ENCODE peak calls at places on chromosomes 5 and 9, in eight cellular contexts. X is choroid plexus epithelial cell, T is nephron progenitor cell, K is ovary, B is cardiac muscle cell, H is left ventricle myocardium inferior, L is endodermal cell, O is IMR-90. R is an unnamed sample.

GRCh38 chr5:53642006-53642405 is 81.6 kb downstream of the NDUFS4 start:
- DNase-seq in L (no peak), T (no peak), H (no peak), K (no peak), O (peak), B (peak), X (peak), R (no peak)

GRCh38 chr5:3811116-3811515 is 215.5 kb downstream of the IRX1 start:
- DNase-seq in X (no peak), L (no peak), H (no peak), T (no peak), B (no peak), O (no peak), K (no peak), R (no peak)

GRCh38 chr5:36820900-36821299 is 55.7 kb upstream of the NIPBL start:
- DNase-seq in H (no peak), B (no peak), K (no peak), O (no peak), T (no peak), X (no peak), L (no peak), R (no peak)

GRCh38 chr9:124251188-124251587 is 6.6 kb upstream of the NEK6 start:
- DNase-seq in L (peak), O (no peak), K (no peak), B (no peak), H (no peak), T (no peak), X (no peak), R (no peak)

GRCh38 chr5:118984602-118985001 is 3.7 kb downstream of the DTWD2 start:
- DNase-seq in L (no peak), H (no peak), K (no peak), T (no peak), O (peak), B (peak), X (peak), R (no peak)

GRCh38 chr9:37529111-37529510 is 43.4 kb downstream of the POLR1E start:
- DNase-seq in B (no peak), K (no peak), T (peak), O (no peak), L (no peak), X (peak), H (no peak), R (peak)

GRCh38 chr5:158725223-158725825 is 374.4 kb downstream of the EBF1 start:
- DNase-seq in B (no peak), T (no peak), H (no peak), K (no peak), X (peak), L (no peak), O (no peak), R (no peak)

GRCh38 chr5:121870489-121870888 is 18.8 kb downstream of the FTMT start:
- DNase-seq in T (no peak), B (peak), X (peak), O (peak), L (no peak), H (no peak), K (no peak), R (no peak)

GRCh38 chr9:135722365-135722764 is 20.4 kb downstream of the KCNT1 start:
- DNase-seq in O (no peak), B (no peak), L (no peak), H (no peak), T (no peak), K (no peak), X (no peak), R (no peak)

GRCh38 chr5:163373401-163374066 is 63.9 kb upstream of the CCNG1 start:
- DNase-seq in X (no peak), B (no peak), L (no peak), H (no peak), T (no peak), K (no peak), O (no peak), R (no peak)

GRCh38 chr9:5326893-5327548 is 12.7 kb downstream of the RLN1 start:
- DNase-seq in L (peak), X (peak), O (peak), T (peak), B (peak), H (no peak), K (no peak), R (no peak)

GRCh38 chr5:50440651-50441478 is at the start of gene EMB:
- DNase-seq in B (no peak), X (peak), L (peak), H (peak), O (no peak), T (peak), K (no peak), R (peak)

GRCh38 chr9:12956261-12956660 is 181.4 kb downstream of the LURAP1L start:
- DNase-seq in X (peak), O (no peak), L (no peak), T (no peak), K (no peak), H (no peak), B (peak), R (no peak)

GRCh38 chr5:1594336-1595106 is 70.8 kb upstream of the LPCAT1 start:
- DNase-seq in T (peak), X (no peak), L (peak), H (peak), K (peak), B (peak), O (no peak), R (peak)

GRCh38 chr5:108900668-108901067 is 153.0 kb downstream of the FER start:
- DNase-seq in O (peak), K (no peak), B (no peak), L (no peak), X (no peak), H (no peak), T (no peak), R (no peak)

GRCh38 chr9:81529556-81530193 is 159.7 kb downstream of the TLE1 start:
- DNase-seq in O (peak), B (peak), X (peak), K (no peak), T (no peak), L (no peak), H (no peak), R (no peak)

GRCh38 chr5:72452515-72453259 is 54.5 kb downstream of the ZNF366 start:
- DNase-seq in K (peak), H (peak), T (no peak), O (peak), B (peak), L (no peak), X (peak), R (no peak)

GRCh38 chr5:64939772-64940510 is 171.2 kb downstream of the CWC27 start:
- DNase-seq in X (peak), K (peak), L (peak), B (peak), O (peak), H (peak), T (peak), R (no peak)

GRCh38 chr9:22446589-22446949 is at the start of gene DMRTA1:
- DNase-seq in O (peak), B (peak), T (peak), L (peak), H (peak), X (peak), K (peak), R (peak)

GRCh38 chr5:88940712-88941111 is 57.7 kb upstream of the MEF2C start:
- DNase-seq in K (no peak), H (no peak), T (no peak), O (no peak), B (no peak), L (no peak), X (peak), R (peak)

GRCh38 chr5:93062548-93062947 is 518.5 kb downstream of the NR2F1-AS1 start:
- DNase-seq in O (no peak), B (peak), H (no peak), X (peak), T (no peak), L (no peak), K (no peak), R (no peak)

GRCh38 chr5:135328128-135328687 is 70.8 kb downstream of the MACROH2A1 start:
- DNase-seq in O (no peak), X (no peak), L (no peak), B (no peak), T (no peak), K (no peak), H (no peak), R (no peak)

GRCh38 chr9:90900130-90900529 is 98.5 kb downstream of the SYK start:
- DNase-seq in K (no peak), B (peak), L (peak), X (peak), O (peak), H (peak), T (no peak), R (no peak)

GRCh38 chr9:127360829-127361228 is 36.1 kb upstream of the SLC2A8 start:
- DNase-seq in O (peak), X (peak), L (peak), T (peak), B (peak), K (no peak), H (no peak), R (no peak)
- TF ChIP-seq CTCF in O (peak), X (peak), L (peak), T (no peak), B (peak), K (no peak), H (no peak), R (no peak)

DNA sequence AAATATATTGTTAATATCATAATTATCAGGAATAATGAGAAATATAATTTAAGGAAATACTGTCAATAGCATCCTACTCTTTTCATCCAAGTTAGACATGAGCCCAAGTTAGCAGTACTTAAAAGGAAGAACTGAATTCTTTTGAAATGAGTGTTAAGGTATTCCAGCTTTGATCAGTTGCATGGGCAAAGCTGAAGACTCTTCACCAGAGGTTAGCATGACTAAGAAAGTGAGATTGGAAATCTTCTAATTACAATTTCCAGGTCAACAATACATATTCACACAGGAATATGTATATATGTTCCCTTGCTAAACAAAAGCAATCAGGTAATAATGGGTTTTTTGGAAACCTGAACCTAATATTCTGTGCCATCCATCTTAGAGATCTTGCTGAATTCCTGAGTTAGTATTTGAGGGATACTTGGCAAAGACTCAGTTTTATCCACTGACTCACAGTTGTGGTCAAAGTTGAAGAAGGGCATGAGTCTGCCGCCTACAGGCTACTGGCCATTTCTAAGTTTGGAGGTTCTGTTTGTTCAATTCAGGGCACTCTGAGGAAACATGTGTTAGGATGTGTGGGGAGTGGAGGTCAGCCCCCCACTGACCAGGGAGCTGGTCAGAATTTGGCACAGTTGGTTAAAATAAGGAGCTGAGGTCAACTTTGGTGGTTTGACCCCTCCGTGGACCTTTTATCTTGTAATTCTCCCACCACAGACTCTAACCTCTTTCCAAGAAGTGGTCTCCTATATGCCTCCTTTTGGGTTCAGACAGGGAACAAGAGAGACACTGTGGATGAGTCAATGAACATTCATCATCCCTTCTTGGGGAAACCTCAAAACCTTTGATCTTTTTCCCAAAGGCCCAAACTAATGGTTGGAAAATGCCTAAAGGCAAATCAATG is 118.3 kb downstream of the PIK3R1 start:
- DNase-seq in K (no peak), L (no peak), O (peak), H (no peak), X (peak), T (no peak), B (peak), R (no peak)
- TF ChIP-seq CTCF in K (no peak), L (no peak), O (peak), H (no peak), X (peak), T (no peak), B (peak), R (no peak)

GRCh38 chr5:94891565-94892362 is 273.3 kb downstream of the SLF1 start:
- DNase-seq in T (no peak), H (no peak), X (no peak), B (no peak), L (no peak), O (no peak), K (no peak), R (no peak)

GRCh38 chr5:94890907-94891306 is 272.4 kb downstream of the SLF1 start:
- DNase-seq in X (peak), T (no peak), L (no peak), K (no peak), O (no peak), B (no peak), H (no peak), R (no peak)

GRCh38 chr5:94888674-94889073 is 270.2 kb downstream of the SLF1 start:
- DNase-seq in L (no peak), B (no peak), T (no peak), X (no peak), O (no peak), K (no peak), H (no peak), R (no peak)

GRCh38 chr5:94893404-94894145 is 275.1 kb downstream of the SLF1 start:
- DNase-seq in X (peak), H (no peak), K (no peak), B (peak), T (no peak), O (peak), L (no peak), R (no peak)
- TF ChIP-seq CTCF in X (peak), H (peak), K (no peak), B (peak), T (peak), O (peak), L (peak), R (no peak)

DNA sequence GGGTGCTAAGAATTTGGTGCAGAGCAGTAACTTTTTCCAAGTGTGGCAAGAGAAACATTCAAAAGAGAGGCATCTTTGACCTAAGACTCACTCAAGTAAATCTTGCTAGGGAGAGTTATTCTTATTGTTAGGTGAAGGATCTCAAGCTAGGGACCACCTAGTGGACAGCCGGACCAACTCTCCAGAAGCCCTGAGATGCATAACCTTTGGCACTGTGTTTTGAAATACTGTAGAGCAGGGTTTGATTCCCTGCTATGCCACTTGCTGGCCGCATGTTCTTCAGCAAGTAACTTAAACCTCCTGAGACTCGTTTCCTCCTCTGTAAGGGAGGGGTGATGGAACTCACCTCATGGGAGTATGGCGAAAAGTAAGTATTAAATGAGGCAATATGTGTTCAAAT is 336.1 kb upstream of the ADAMTSL1 start:
- DNase-seq in K (no peak), H (no peak), B (no peak), X (no peak), T (no peak), L (no peak), O (no peak), R (no peak)
- TF ChIP-seq CTCF in K (no peak), H (no peak), B (peak), X (no peak), T (no peak), L (peak), O (no peak), R (no peak)

GRCh38 chr5:142922223-142922952 is 152.2 kb downstream of the ARHGAP26 start:
- DNase-seq in X (peak), H (no peak), O (peak), K (no peak), B (peak), L (no peak), T (no peak), R (peak)
- TF ChIP-seq CTCF in X (peak), H (peak), O (peak), K (peak), B (peak), L (peak), T (peak), R (peak)

GRCh38 chr9:73575661-73576060 is 424.0 kb downstream of the ANXA1 start:
- DNase-seq in B (no peak), O (no peak), L (no peak), X (no peak), H (no peak), T (no peak), K (no peak), R (no peak)

GRCh38 chr9:73579823-73580222 is 428.2 kb downstream of the ANXA1 start:
- DNase-seq in O (no peak), L (no peak), T (no peak), H (no peak), B (no peak), K (no peak), X (no peak), R (no peak)

GRCh38 chr9:73575071-73575470 is 423.4 kb downstream of the ANXA1 start:
- DNase-seq in H (no peak), L (no peak), B (no peak), O (no peak), X (no peak), T (no peak), K (no peak), R (no peak)

GRCh38 chr9:73573235-73573634 is 421.6 kb downstream of the ANXA1 start:
- DNase-seq in L (no peak), H (no peak), X (no peak), K (no peak), B (no peak), O (no peak), T (no peak), R (no peak)

DNA sequence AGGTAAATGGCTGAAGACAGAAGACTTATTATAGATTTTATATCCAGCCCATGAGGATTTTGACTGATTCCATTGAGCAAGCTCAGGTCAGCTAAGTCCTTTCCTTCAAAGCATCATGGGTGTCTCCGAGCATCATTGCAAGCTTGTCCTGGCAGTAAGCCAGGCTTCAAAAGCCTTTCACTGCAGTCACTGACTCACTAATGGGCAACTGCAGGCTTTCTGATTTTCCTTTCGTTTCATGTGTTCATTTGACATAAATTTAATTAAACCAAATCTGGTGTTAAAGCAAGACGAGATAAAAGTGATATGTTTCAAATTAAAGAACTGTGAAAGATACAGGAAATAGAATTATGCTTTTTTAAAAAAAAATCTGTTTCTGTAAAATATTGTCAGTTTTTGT is 426.2 kb downstream of the ANXA1 start:
- DNase-seq in X (peak), H (no peak), O (no peak), L (no peak), B (peak), T (no peak), K (no peak), R (no peak)
- TF ChIP-seq CTCF in X (no peak), H (no peak), O (no peak), L (no peak), B (no peak), T (no peak), K (no peak), R (no peak)

GRCh38 chr5:175060264-175060663 is 335.9 kb downstream of the MSX2 start:
- DNase-seq in X (no peak), T (no peak), L (no peak), K (no peak), H (no peak), B (no peak), O (no peak), R (peak)

GRCh38 chr5:175056831-175057230 is 332.4 kb downstream of the MSX2 start:
- DNase-seq in L (no peak), T (no peak), K (no peak), B (no peak), X (no peak), H (no peak), O (no peak), R (no peak)

GRCh38 chr5:175059687-175060194 is 335.4 kb downstream of the MSX2 start:
- DNase-seq in L (peak), K (peak), B (no peak), H (peak), X (peak), O (peak), T (peak), R (peak)
- TF ChIP-seq CTCF in L (peak), K (no peak), B (no peak), H (no peak), X (no peak), O (peak), T (no peak), R (no peak)

DNA sequence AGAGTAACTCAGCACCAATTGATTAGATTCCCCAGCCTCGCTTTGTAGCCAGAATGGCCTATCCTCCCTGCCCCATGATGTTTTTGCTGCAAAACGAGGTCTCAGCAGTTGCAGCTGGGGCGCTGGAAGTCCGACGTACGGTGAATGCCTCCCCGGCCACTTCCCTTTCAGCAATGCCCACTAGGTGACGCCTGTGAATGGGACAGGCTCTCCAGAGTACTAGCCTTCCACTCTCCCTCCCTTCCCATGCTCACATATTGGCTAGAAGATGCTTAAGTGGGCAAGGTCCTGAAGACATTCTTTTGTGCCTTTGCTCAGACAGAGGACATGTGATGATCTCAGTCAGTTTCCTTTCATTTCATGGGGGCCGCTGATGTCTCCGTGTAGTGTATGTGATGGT is 50.8 kb downstream of the DMRT2 start:
- DNase-seq in L (peak), B (peak), H (peak), O (peak), X (peak), T (peak), K (no peak), R (no peak)
- TF ChIP-seq CTCF in L (peak), B (peak), H (peak), O (peak), X (peak), T (peak), K (no peak), R (no peak)